ENCODE peak calls at places on chromosomes 16 and 17, in four cellular contexts. M is AG09309, X is AG04450, J is fibroblast of lung. K is an unnamed sample.

GRCh38 chr16:79272141-79272577 is 328.4 kb downstream of the MAF start:
- DNase-seq in J (no peak), M (no peak), X (no peak), K (no peak)

GRCh38 chr17:70074991-70075390 is at the start of gene KCNJ16:
- DNase-seq in X (no peak), J (no peak), M (no peak), K (no peak)

GRCh38 chr17:44940321-44940720 is 7.3 kb downstream of the KIF18B start:
- DNase-seq in J (no peak), X (no peak), M (no peak), K (no peak)

GRCh38 chr17:69818467-69818866 is 256.6 kb upstream of the KCNJ16 start:
- DNase-seq in J (peak; percentile 17), M (no peak), X (no peak), K (no peak)

GRCh38 chr17:81342700-81343070 is 47.6 kb upstream of the SLC38A10 start:
- DNase-seq in M (no peak), X (no peak), J (no peak), K (no peak)

GRCh38 chr17:31293586-31293985 is 3.5 kb downstream of the OMG start:
- DNase-seq in J (no peak), X (no peak), M (no peak), K (no peak)

GRCh38 chr16:1612320-1613111 is at the start of gene CRAMP1:
- DNase-seq in M (no peak), J (no peak), X (no peak), K (no peak)

GRCh38 chr17:30290696-30291570 is 811 bp downstream of the BLMH start:
- DNase-seq in X (no peak), J (peak; percentile 29), M (no peak), K (no peak)

GRCh38 chr17:78127240-78127887 is 1.2 kb downstream of the TMC6 start:
- DNase-seq in J (no peak), X (no peak), M (no peak), K (no peak)

GRCh38 chr17:2967515-2967914 is 95.9 kb downstream of the OR1D5 start:
- DNase-seq in M (no peak), J (no peak), X (no peak), K (no peak)

GRCh38 chr17:50165066-50165465 is 739 bp upstream of the SGCA start:
- DNase-seq in M (no peak), X (no peak), J (no peak), K (no peak)

GRCh38 chr17:74749262-74750038 is 1.0 kb downstream of the NHERF1 start:
- DNase-seq in J (no peak), X (no peak), M (no peak), K (peak; percentile 25)

GRCh38 chr16:24045641-24046040 is 209.9 kb downstream of the PRKCB start:
- DNase-seq in M (no peak), J (no peak), X (no peak), K (no peak)
- TF ChIP-seq CTCF in M (no peak), J (no peak), X (no peak), K (no peak)

DNA sequence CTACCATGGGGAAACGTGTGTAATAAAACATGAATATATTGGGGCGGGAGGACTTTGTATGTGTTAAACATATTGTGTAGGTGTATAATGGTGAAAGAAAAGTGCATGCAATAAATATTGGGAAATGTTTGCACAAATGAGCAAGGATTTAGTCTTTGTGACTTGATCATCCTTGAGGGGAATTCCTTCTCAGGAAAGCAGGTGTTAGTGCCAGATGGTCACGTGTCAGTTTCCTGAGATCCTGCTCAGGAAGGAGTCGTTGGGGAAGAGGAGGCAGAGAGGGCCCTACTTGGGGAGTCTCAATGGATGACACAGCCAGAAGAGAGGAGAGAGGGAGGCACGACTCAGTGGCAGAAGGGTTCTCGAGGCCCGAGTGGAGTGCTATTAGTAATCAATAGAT is 53.2 kb downstream of the MSI2 start:
- DNase-seq in M (no peak), X (no peak), J (no peak), K (no peak)
- H3K4me3 ChIP-seq in M (no peak overlapping the region), X (no peak overlapping the region), J (no peak overlapping the region), K (no peak overlapping the region)

DNA sequence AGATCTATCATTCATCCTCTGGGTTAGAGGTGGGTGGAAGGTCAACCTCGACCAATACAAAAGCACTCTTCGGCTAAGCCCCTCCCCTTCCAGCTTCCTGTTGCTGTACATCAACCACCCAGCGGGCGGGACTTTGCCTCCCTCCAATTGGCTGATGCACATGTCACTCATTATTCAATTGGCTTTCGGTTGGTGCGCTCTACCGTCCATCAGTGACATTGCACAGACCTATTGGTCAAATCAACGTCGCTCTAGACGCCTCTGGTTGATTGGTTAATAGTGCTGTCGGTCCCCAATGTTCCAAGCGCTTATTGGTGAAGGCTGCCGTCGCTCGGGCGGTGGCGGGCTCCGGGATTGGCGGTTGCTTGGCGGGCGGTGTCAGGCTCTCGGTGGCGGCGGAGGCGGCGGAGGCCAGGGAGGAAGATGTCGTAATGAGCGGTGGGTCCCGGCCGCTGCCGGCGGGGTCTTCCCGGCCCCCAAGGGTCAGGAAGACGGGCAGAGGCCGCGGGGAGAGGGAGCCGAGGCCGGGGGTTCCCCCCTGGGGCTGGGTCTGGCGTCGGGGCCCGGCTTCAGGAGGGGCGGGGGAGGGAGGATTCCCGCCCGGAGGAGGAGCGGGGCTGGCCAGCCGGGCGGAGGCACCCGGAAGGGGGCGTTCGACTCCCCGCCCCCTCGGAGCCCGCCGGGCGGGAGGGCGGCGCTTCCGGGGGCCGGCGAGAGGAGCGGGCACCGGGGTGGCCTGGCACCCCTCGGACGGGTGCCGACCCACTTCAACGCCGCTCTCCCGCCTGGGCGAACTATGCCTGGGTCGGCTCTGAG is at the start of gene SP2:
- DNase-seq in J (peak; percentile 100), X (peak; percentile 100), M (peak; percentile 100), K (peak; percentile 100)
- TF ChIP-seq CTCF in J (no peak), X (no peak), M (no peak), K (no peak)

DNA sequence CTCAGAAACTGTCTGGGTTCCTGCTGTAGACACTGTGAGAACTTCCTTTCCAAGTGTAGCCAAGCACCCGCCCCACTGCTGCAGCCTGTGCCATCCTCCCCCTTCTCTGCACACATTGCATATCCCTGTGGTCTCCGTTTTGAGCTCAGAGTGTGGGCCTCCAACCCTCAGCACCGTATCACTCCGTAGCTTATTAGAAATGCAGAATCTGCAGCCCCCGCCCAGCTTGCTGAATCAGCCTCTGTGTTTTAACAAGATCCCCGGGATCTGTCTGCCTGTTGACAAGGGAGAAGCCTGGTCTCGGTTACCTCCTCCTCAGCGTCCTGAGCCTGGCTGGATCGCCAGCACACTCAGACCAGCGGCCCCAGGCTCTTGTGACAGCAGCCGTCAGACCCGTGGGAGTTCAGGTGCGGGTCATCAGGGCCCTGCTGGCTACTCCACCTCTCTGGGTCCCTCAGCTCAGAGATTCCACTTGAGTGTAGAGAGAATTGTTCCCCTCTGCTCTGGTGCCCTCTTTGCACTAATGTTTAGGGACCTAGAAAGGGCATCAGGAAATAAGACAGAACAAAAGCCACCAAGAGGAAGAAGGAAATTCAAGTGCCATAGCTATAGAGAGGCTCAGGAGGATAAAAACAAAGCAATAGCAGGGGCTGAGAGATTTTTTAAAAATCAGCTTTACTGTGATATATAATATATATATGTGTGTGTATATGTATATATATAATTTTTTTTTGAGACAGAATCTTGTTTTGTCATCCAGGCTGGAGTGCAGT is 92.3 kb downstream of the PITPNC1 start:
- DNase-seq in J (no peak), M (no peak), X (no peak), K (peak; percentile 67)
- H3K4me3 ChIP-seq in J (no peak overlapping the region), M (no peak overlapping the region), X (no peak overlapping the region), K (no peak overlapping the region)

DNA sequence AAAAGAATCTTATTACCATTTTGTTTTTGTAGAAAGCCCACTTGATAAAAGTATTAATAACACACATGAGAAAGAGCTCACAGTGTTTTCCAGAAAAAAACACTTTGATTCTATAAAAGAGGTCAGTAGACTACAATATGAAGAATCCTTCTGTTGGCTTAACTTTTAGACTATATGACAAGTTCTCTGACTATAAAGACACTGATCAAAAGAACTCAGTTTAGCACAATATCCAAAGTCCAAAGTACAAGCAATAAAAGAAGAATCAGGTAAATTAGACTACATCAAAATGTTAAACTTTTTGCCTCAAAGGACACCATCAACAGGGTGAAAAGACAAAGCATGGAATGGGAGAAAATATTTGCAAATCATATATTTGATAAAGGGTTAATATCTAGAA is 11.2 kb upstream of the SMG1 start:
- DNase-seq in X (no peak), J (no peak), M (no peak), K (no peak)
- TF ChIP-seq CTCF in X (no peak), J (no peak), M (no peak), K (no peak)

DNA sequence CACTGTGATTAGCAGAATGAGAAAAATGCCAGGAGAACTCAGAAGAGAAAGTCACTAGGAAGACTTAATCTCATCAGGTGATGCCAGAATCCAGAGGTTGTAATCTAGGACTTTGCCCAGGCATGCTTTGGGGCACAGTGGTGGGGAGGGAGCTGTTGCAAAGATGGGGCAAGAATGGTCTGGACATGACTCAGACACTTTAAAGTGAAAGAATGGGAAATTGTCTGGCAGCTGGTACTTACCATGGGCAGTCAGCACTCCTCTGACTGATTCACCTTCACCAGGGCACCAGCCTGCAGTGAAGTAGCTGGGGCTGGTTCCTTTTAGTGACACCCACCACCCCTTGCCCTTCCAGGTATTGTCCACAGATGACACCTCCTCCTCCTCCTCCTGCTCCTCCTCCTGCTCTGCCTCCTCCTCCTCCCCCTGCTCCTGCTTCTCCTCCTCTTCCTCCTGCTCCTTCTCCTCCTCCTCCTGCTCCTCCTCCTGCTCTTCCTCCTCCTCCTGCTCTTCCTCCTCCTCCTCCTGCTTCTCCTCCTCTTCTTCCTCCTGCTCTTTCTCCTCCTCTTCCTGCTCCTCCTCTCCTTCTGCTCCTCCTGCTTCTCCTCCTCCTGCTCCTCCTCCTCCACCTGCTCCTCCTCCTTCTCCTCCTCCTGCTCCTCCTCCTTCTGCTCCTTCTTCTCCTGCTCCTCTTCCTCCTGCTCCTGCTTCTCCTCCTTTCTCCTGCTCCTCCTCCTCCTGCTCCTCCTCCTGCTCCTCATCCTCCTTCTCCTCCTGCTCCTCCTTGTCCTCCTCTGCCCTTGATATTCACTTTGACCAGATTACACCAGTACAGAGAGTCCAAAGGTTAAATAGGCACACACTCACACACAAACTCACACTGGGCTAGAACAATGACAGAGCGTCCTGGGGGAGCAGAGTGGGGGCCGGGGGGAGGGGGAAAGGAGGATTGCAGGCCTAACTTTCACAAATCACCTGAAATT is at the start of gene CHD9NB:
- DNase-seq in M (peak; percentile 90), J (peak; percentile 88), X (peak; percentile 61), K (peak; percentile 82)
- H3K4me3 ChIP-seq in M (peak within 1 kb of the TSS; percentile 48), J (peak within 1 kb of the TSS; percentile 57), X (peak within 1 kb of the TSS; percentile 56), K (peak within 1 kb of the TSS; percentile 19)

K was measured in astrocyte of the spinal cord.